ENCODE peak calls at places on chromosomes 4 and X, in six cellular contexts. M is fibroblast of the conjunctiva; X is islet precursor cell; P is activated T-helper 2 cell treated with anti-CD3 and anti-CD28 coated beads, Interferon-gamma antibody, Interleukin-2, Interleukin-4, amounts not matched to agents 10 μg/mL and 5 μg/mL and 100 μg/mL, durations not matched to agents 14 hours and 24 hours and 36 hours; H is amygdala; D is EH. N is an unnamed sample.

GRCh38 chr4:148074462-148074861 is 342.6 kb downstream of the ARHGAP10 start:
- DNase-seq in H (no peak), X (no peak), D (no peak), M (no peak), P (no peak), N (no peak)

GRCh38 chr4:110196206-110196870 is 2.1 kb downstream of the ELOVL6 start:
- DNase-seq in M (no peak), D (peak), H (peak), P (peak), X (peak), N (peak)

GRCh38 chrX:155179343-155179997 is 36.8 kb upstream of the VBP1 start:
- DNase-seq in P (no peak), X (no peak), H (no peak), M (no peak), D (no peak), N (no peak)

GRCh38 chr4:80811413-80811812 is 219.1 kb upstream of the BMP3 start:
- DNase-seq in M (no peak), D (no peak), H (no peak), P (no peak), X (peak), N (no peak)

GRCh38 chr4:152083348-152083747 is 322.5 kb upstream of the GATB start:
- DNase-seq in X (no peak), H (no peak), D (no peak), P (no peak), M (no peak), N (no peak)

GRCh38 chr4:159006202-159006601 is 96.7 kb upstream of the RAPGEF2 start:
- DNase-seq in H (no peak), M (peak), D (peak), P (no peak), X (no peak), N (no peak)

GRCh38 chrX:78665286-78665685 is 6.2 kb upstream of the RTL3 start:
- DNase-seq in D (peak), X (no peak), M (no peak), H (no peak), P (no peak), N (no peak)

GRCh38 chr4:3466691-3467600 is 3.8 kb downstream of the DOK7 start:
- DNase-seq in H (no peak), P (no peak), D (no peak), M (no peak), X (no peak), N (peak)

GRCh38 chr4:108193891-108194672 is 25.4 kb upstream of the LEF1 start:
- DNase-seq in M (no peak), P (no peak), H (no peak), X (peak), D (peak), N (no peak)

GRCh38 chr4:142358656-142359055 is 487.4 kb downstream of the INPP4B start:
- DNase-seq in M (no peak), P (no peak), H (no peak), D (no peak), X (no peak), N (no peak)

GRCh38 chr4:165440415-165440882 is 61.6 kb downstream of the CPE start:
- DNase-seq in M (peak), X (peak), H (no peak), P (no peak), D (peak), N (no peak)